ENCODE peak calls at places on chromosomes 16 and 17, in six cellular contexts. R, S, Y, M, E and B are unnamed samples.

GRCh38 chr16:87309912-87310485 is 7.2 kb downstream of the C16orf95 start:
- DNase-seq in R (no peak), S (no peak), Y (no peak), M (no peak), E (no peak), B (no peak)

GRCh38 chr17:9427460-9428315 is 147.9 kb downstream of the STX8 start:
- DNase-seq in R (peak), S (no peak), Y (no peak), M (no peak), E (no peak), B (no peak)

GRCh38 chr16:87800497-87800896 is 34.7 kb upstream of the KLHDC4 start:
- DNase-seq in R (no peak), S (no peak), Y (no peak), M (no peak), E (no peak), B (no peak)

GRCh38 chr16:17026600-17027242 is 444.0 kb downstream of the XYLT1 start:
- DNase-seq in R (no peak), S (no peak), Y (no peak), M (no peak), E (no peak), B (peak)

GRCh38 chr16:49183911-49184310 is 97.7 kb downstream of the CBLN1 start:
- DNase-seq in R (peak), S (no peak), Y (no peak), M (no peak), E (no peak), B (no peak)

GRCh38 chr17:78307887-78308633 is 51.8 kb downstream of the SOCS3 start:
- DNase-seq in R (peak), S (no peak), Y (no peak), M (no peak), E (no peak), B (no peak)

GRCh38 chr16:12583237-12583897 is 220.3 kb downstream of the CPPED1 start:
- DNase-seq in R (no peak), S (no peak), Y (no peak), M (no peak), E (no peak), B (no peak)

GRCh38 chr16:75566889-75567255 is 693 bp downstream of the GABARAPL2 start:
- DNase-seq in R (peak), S (no peak), Y (no peak), M (no peak), E (no peak), B (no peak)

GRCh38 chr16:64391009-64391663 is 730.7 kb downstream of the CDH11 start:
- DNase-seq in R (no peak), S (no peak), Y (no peak), M (no peak), E (no peak), B (no peak)

GRCh38 chr17:73354423-73355284 is 42.9 kb upstream of the CDC42EP4 start:
- DNase-seq in R (no peak), S (no peak), Y (no peak), M (no peak), E (no peak), B (no peak)

GRCh38 chr16:15764112-15764511 is 92.7 kb downstream of the MYH11 start:
- DNase-seq in R (no peak), S (no peak), Y (no peak), M (no peak), E (no peak), B (no peak)

GRCh38 chr17:61238455-61238933 is 161.1 kb upstream of the TBX2 start:
- DNase-seq in R (no peak), S (no peak), Y (no peak), M (no peak), E (no peak), B (no peak)

GRCh38 chr16:81646561-81646960 is 132.5 kb upstream of the PLCG2 start:
- DNase-seq in R (no peak), S (no peak), Y (peak), M (no peak), E (no peak), B (no peak)

GRCh38 chr16:51327001-51327400 is 175.9 kb upstream of the SALL1 start:
- DNase-seq in R (no peak), S (no peak), Y (peak), M (no peak), E (no peak), B (no peak)

GRCh38 chr17:600576-601301 is 113.9 kb downstream of the VPS53 start:
- DNase-seq in R (no peak), S (no peak), Y (no peak), M (peak), E (no peak), B (no peak)

GRCh38 chr17:1153795-1154546 is 25.8 kb downstream of the ABR start:
- DNase-seq in R (peak), S (peak), Y (peak), M (peak), E (no peak), B (no peak)